ENCODE peak calls at places on chromosomes 7 and 10, in five cellular contexts. K, X, L, J and Z are unnamed samples.

GRCh38 chr10:33262871-33263270 is 71.6 kb downstream of the NRP1 start:
- DNase-seq in K (peak; percentile 91), X (no peak), L (no peak), J (no peak), Z (no peak)

GRCh38 chr7:44735403-44736165 is 13.1 kb upstream of the ZMIZ2 start:
- DNase-seq in K (peak; percentile 96), X (peak; percentile 65), L (no peak), J (peak; percentile 96), Z (no peak)

GRCh38 chr10:79266543-79267312 is 80.5 kb upstream of the PPIF start:
- DNase-seq in K (peak; percentile 88), X (no peak), L (no peak), J (peak; percentile 98), Z (no peak)

GRCh38 chr7:76506081-76506440 is 4.3 kb upstream of the UPK3B start:
- DNase-seq in K (no peak), X (no peak), L (no peak), J (no peak), Z (no peak)

GRCh38 chr10:4836416-4836969 is 10.5 kb downstream of the AKR1E2 start:
- DNase-seq in K (no peak), X (no peak), L (no peak), J (no peak), Z (no peak)

GRCh38 chr10:3761916-3762708 is 22.9 kb downstream of the KLF6 start:
- DNase-seq in K (peak; percentile 83), X (no peak), L (no peak), J (no peak), Z (no peak)

GRCh38 chr10:50279489-50279888 is 28.2 kb upstream of the ASAH2 start:
- DNase-seq in K (peak; percentile 64), X (no peak), L (no peak), J (no peak), Z (no peak)

GRCh38 chr10:34996843-34997242 is 93.3 kb downstream of the CUL2 start:
- DNase-seq in K (no peak), X (no peak), L (no peak), J (peak; percentile 40), Z (no peak)

GRCh38 chr7:31092606-31093005 is 40.5 kb downstream of the ADCYAP1R1 start:
- DNase-seq in K (no peak), X (no peak), L (no peak), J (no peak), Z (no peak)

GRCh38 chr7:76057813-76058145 is 9.9 kb downstream of the MDH2 start:
- DNase-seq in K (no peak), X (no peak), L (no peak), J (no peak), Z (no peak)

GRCh38 chr7:89757910-89758309 is 396.4 kb upstream of the STEAP1 start:
- DNase-seq in K (no peak), X (no peak), L (no peak), J (peak; percentile 21), Z (no peak)

GRCh38 chr7:38232475-38233366 is 40.7 kb downstream of the TARP start:
- DNase-seq in K (no peak), X (no peak), L (no peak), J (no peak), Z (peak; percentile 46)

GRCh38 chr7:105454058-105454739 is 65.5 kb upstream of the SRPK2 start:
- DNase-seq in K (peak; percentile 58), X (no peak), L (no peak), J (peak; percentile 88), Z (no peak)

GRCh38 chr10:119337796-119338432 is 130.5 kb downstream of the GRK5 start:
- DNase-seq in K (no peak), X (no peak), L (no peak), J (peak; percentile 49), Z (no peak)

GRCh38 chr7:106678795-106679152 is 17.8 kb upstream of the CCDC71L start:
- DNase-seq in K (no peak), X (no peak), L (no peak), J (no peak), Z (no peak)

GRCh38 chr7:135260930-135261721 is 27.5 kb downstream of the STRA8 start:
- DNase-seq in K (no peak), X (no peak), L (no peak), J (peak; percentile 16), Z (no peak)

GRCh38 chr10:49263591-49263990 is 35.4 kb upstream of the C10orf71 start:
- DNase-seq in K (no peak), X (no peak), L (no peak), J (no peak), Z (no peak)

GRCh38 chr10:110442746-110443145 is 55.0 kb upstream of the DUSP5 start:
- DNase-seq in K (no peak), X (no peak), L (no peak), J (no peak), Z (no peak)

GRCh38 chr10:80474597-80474910 is 20.4 kb downstream of the TSPAN14 start:
- DNase-seq in K (no peak), X (no peak), L (no peak), J (no peak), Z (no peak)

GRCh38 chr7:99953649-99954048 is 22.2 kb downstream of the AZGP1 start:
- DNase-seq in K (peak; percentile 36), X (no peak), L (no peak), J (peak; percentile 81), Z (no peak)

GRCh38 chr7:1948887-1949680 is 279.0 kb downstream of the ELFN1 start:
- DNase-seq in K (no peak), X (no peak), L (no peak), J (no peak), Z (no peak)

GRCh38 chr10:101843032-101843991 is at the start of gene KCNIP2:
- DNase-seq in K (no peak), X (peak; percentile 52), L (no peak), J (no peak), Z (peak; percentile 57)

GRCh38 chr7:42880392-42880791 is 31.5 kb downstream of the C7orf25 start:
- DNase-seq in K (no peak), X (no peak), L (no peak), J (no peak), Z (no peak)

GRCh38 chr10:2700626-2701305 is 366.6 kb upstream of the PFKP start:
- DNase-seq in K (no peak), X (no peak), L (no peak), J (no peak), Z (no peak)

GRCh38 chr10:4214912-4215311 is 429.9 kb upstream of the KLF6 start:
- DNase-seq in K (no peak), X (no peak), L (no peak), J (peak; percentile 55), Z (no peak)

GRCh38 chr10:10785627-10786333 is 231.9 kb upstream of the CELF2 start:
- DNase-seq in K (peak; percentile 42), X (no peak), L (no peak), J (peak; percentile 69), Z (no peak)

GRCh38 chr7:151408839-151409554 is 841 bp downstream of the WDR86 start:
- DNase-seq in K (no peak), X (no peak), L (no peak), J (no peak), Z (peak; percentile 79)

GRCh38 chr7:22589641-22590141 is 89.7 kb upstream of the STEAP1B start:
- DNase-seq in K (peak; percentile 79), X (no peak), L (no peak), J (no peak), Z (no peak)

GRCh38 chr7:25116621-25117020 is 8.4 kb downstream of the CYCS start:
- DNase-seq in K (no peak), X (no peak), L (no peak), J (no peak), Z (no peak)

GRCh38 chr7:121419201-121420148 is 23.4 kb upstream of the FAM3C start:
- DNase-seq in K (no peak), X (no peak), L (no peak), J (no peak), Z (no peak)

GRCh38 chr7:1104514-1105179 is 16.7 kb downstream of the GPER1 start:
- DNase-seq in K (no peak), X (no peak), L (no peak), J (no peak), Z (no peak)

DNA sequence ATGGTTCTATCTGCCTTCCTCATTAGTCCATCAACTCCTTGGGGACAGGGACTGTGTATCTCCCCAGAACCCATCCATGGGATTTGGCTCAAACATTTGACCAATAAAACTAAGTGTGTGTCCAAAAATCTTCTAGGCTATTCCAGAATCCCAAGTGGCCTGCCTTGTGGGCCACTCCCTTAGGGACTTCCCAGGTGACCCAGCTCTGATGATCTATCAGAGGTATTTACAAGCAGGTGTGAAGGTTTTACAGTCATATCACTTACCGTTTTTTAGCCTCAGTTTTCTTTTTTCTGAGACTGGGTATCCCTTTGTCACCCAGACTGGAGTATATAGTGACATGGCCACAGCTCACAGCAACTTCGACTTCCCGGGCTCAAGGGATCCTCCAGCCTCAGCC is 64.4 kb downstream of the PIP4K2A start:
- DNase-seq in K (no peak), X (no peak), L (no peak), J (no peak), Z (no peak)
- H3K9me3 ChIP-seq in K (no peaks in the 10 kb centered on the region), X (no peaks in the 10 kb centered on the region), L (no peaks in the 10 kb centered on the region), J (no peaks in the 10 kb centered on the region), Z (no peaks in the 10 kb centered on the region)

GRCh38 chr10:37384923-37385322 is 259.5 kb downstream of the ANKRD30A start:
- DNase-seq in K (no peak), X (no peak), L (no peak), J (no peak), Z (no peak)

DNA sequence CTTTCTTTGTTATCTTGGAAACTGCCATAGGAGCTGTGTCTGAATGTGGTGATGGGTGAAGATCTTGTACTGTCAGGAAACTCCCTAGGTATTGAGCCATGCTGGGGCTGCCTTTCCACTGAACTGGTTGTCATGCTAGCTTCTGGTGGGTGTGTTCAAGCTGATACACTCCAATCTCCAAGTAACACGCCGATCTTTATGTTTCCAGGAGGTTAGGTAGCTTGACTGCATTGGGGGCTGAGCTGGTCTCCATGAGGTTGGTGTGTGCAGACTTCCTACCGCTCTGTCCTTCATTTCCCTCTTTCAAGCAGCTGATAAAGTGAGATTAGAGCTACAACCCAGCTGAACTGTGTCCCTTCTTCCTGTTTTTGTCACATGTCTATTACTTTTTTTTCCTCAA is 265.5 kb downstream of the ANKRD30A start:
- DNase-seq in K (no peak), X (no peak), L (no peak), J (no peak), Z (no peak)
- H3K9me3 ChIP-seq in K (peaks cover 11% of the 10 kb centered on the region), X (no peaks in the 10 kb centered on the region), L (peaks cover 34% of the 10 kb centered on the region), J (no peaks in the 10 kb centered on the region), Z (no peaks in the 10 kb centered on the region)

DNA sequence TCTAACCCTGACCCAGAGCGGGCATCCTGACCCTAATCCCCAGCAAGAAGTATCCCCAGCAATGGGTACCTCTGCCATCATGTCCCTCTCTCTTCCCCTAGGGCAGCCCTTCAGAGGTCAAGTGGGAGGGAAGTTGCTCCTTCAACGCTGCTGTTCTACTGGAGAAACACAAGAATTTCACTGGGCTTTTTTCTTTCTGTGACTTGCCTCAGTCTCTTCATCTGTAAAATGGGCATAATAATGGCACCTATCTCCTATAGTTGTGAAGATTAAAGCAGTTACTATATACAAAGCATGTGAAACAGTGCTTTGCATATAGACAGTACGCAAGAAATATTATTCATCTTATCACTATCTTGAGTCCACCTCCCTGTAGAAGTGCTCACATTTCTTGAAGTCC is 1.6 kb upstream of the NPFFR1 start:
- DNase-seq in K (no peak), X (no peak), L (no peak), J (no peak), Z (no peak)
- H3K9me3 ChIP-seq in K (no peaks in the 10 kb centered on the region), X (no peaks in the 10 kb centered on the region), L (no peaks in the 10 kb centered on the region), J (no peaks in the 10 kb centered on the region), Z (peaks cover 3% of the 10 kb centered on the region)

DNA sequence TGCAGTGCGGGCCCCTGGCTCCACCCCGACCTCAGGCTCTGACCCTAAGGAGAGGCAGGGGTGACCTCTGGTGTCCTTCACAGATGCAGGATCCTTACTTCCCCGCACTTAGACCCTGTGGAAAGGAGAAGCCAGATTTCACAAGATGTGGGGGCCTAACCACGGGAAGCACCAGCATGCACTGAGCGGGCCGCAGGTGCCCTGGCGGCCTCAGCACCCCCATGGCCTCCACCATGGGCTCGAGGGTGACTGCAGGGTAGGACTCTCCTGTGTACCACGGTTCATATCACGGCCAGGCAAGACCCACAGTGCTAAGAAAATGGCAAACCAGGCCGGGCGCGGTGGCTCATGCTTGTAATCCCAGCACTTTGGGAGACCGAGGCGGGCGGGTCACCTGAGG is 410.0 kb upstream of the FOXK1 start:
- DNase-seq in K (no peak), X (no peak), L (no peak), J (no peak), Z (no peak)
- H3K9me3 ChIP-seq in K (no peaks in the 10 kb centered on the region), X (no peaks in the 10 kb centered on the region), L (peaks cover 11% of the 10 kb centered on the region), J (no peaks in the 10 kb centered on the region), Z (peaks cover 3% of the 10 kb centered on the region)